ENCODE peak calls at places on chromosomes 2 and 18, in five cellular contexts. H, T, Q, G and K are unnamed samples.

GRCh38 chr2:1588994-1589611 is 155.2 kb downstream of the PXDN start:
- DNase-seq in Q (no peak), H (no peak), T (no peak), G (no peak), K (no peak)

GRCh38 chr18:10035306-10035991 is 121.6 kb downstream of the VAPA start:
- DNase-seq in T (no peak), H (peak; percentile 11), Q (peak; percentile 74), G (no peak), K (no peak)

GRCh38 chr2:725464-725863 is 48.3 kb upstream of the TMEM18 start:
- DNase-seq in G (no peak), T (no peak), Q (no peak), H (no peak), K (no peak)

GRCh38 chr2:176081993-176082884 is 1.5 kb downstream of the EVX2 start:
- DNase-seq in G (no peak), Q (no peak), T (no peak), H (no peak), K (no peak)

GRCh38 chr2:205482399-205483065 is 199.8 kb upstream of the NRP2 start:
- DNase-seq in H (no peak), T (no peak), G (no peak), Q (no peak), K (no peak)

GRCh38 chr2:112959109-112959591 is 18.7 kb upstream of the IL36G start:
- DNase-seq in H (peak; percentile 39), T (peak; percentile 24), Q (no peak), G (no peak), K (no peak)

GRCh38 chr2:174412256-174412655 is 16.7 kb downstream of the SCRN3 start:
- DNase-seq in T (no peak), H (no peak), Q (no peak), G (no peak), K (no peak)

GRCh38 chr2:223668302-223668998 is 66.3 kb upstream of the SCG2 start:
- DNase-seq in T (no peak), H (no peak), Q (peak; percentile 46), G (no peak), K (no peak)

GRCh38 chr2:112181571-112182290 is 43.5 kb downstream of the FBLN7 start:
- DNase-seq in T (no peak), Q (no peak), G (no peak), H (no peak), K (no peak)

GRCh38 chr2:70613510-70613909 is 59.9 kb upstream of the TGFA start:
- DNase-seq in G (no peak), T (no peak), Q (no peak), H (no peak), K (no peak)

GRCh38 chr2:144230452-144231085 is 289.4 kb downstream of the ZEB2 start:
- DNase-seq in T (peak; percentile 23), H (peak; percentile 47), Q (peak; percentile 79), G (no peak), K (peak; percentile 59)

GRCh38 chr18:45457933-45458332 is 157.3 kb upstream of the SLC14A2 start:
- DNase-seq in T (no peak), G (no peak), H (no peak), Q (no peak), K (no peak)

GRCh38 chr18:47870605-47871004 is 59.9 kb downstream of the SMAD2 start:
- DNase-seq in G (no peak), H (peak; percentile 23), T (no peak), Q (no peak), K (no peak)

GRCh38 chr2:85561280-85562212 is at the start of gene GGCX:
- DNase-seq in Q (peak; percentile 98), G (peak; percentile 98), T (peak; percentile 97), H (peak; percentile 96), K (peak; percentile 52)
- TF ChIP-seq CTCF in Q (no peak), G (no peak), T (no peak), H (no peak), K (no peak)

DNA sequence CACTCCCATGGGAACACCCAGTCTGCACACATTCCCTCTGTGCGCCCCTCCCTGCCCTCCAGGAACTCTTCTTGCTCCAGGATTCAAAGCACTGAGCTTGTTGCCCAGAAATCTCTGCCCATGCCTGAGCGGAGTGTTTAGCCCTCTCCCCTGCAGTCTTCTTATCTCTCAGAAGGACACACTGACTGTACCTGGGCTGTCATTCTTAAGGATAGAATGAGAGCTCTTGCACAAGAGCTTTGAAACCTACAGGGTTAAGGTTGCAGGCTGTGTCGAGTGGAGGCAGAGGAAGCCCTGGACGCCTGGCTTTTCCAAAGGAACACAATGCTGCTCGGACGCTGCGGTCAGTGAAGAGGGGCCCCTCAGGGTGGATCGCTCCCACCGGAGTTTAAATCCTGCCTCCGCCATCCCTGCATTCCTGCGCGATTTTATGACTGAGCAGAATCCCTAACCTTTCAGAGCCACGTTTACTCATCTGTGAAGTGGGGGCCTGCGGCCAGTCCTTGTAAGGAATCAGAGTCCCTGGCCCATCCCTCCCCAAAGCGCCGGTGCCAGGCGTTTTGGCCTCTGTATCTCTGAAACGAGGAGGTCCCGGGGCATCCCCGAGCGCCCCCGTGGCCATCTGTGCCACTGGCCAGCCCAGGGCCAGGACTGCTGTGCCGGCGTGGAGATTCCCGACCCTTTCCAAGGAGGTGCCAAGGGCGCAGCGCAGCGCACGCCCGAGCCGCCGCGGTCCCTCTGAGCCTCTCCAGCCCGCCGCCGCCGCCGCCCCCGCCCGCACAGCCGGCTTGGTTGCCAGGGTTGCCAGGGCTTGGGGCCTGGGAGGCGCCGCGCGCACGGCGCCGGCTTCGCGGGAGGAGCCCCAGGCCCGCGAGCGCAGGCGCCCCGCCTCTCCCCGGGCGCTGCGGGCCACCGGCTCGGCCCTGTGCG is 58.9 kb downstream of the FAM168B start:
- DNase-seq in G (no peak), H (no peak), Q (peak; percentile 38), T (no peak), K (no peak)
- H3K4me3 ChIP-seq in G (no peak overlapping the region), H (no peak overlapping the region), Q (peak overlapping the region; percentile 43), T (peak overlapping the region; percentile 55), K (peak overlapping the region; percentile 54)

GRCh38 chr2:153287109-153287801 is 191.3 kb downstream of the RPRM start:
- DNase-seq in G (no peak), Q (no peak), H (peak; percentile 12), T (peak; percentile 47), K (no peak)
- TF ChIP-seq CTCF in G (no peak), Q (no peak), H (peak; percentile 62), T (peak; percentile 34), K (no peak)

GRCh38 chr2:206863721-206864120 is 75.6 kb upstream of the CPO start:
- DNase-seq in G (no peak), H (no peak), Q (peak; percentile 22), T (no peak), K (no peak)

GRCh38 chr2:206863196-206863595 is 76.1 kb upstream of the CPO start:
- DNase-seq in T (no peak), G (no peak), H (no peak), Q (peak; percentile 70), K (no peak)

GRCh38 chr2:206869824-206870495 is 69.4 kb upstream of the CPO start:
- DNase-seq in H (peak; percentile 52), G (no peak), Q (peak; percentile 28), T (no peak), K (no peak)

DNA sequence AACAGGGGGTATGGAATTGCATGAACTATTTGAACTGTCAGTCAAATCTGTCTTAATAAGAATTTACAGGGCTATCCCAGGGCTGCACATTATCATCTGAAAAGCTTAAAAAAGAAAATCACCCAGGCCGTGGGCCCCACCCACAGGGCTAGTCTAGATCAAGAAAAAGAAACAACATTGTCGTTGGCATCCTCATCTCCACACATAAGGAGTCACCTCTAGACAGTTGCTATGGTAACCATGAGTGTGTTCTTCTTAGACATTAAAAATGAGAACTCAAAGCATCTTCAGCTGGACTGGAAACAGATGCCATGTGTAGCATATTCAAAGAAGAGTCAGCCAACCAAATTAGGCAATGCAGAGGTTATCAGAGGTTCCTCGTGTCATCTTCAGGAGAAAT is 72.3 kb upstream of the CPO start:
- DNase-seq in G (no peak), H (no peak), T (no peak), Q (no peak), K (no peak)
- H3K4me3 ChIP-seq in G (no peak overlapping the region), H (no peak overlapping the region), T (no peak overlapping the region), Q (no peak overlapping the region), K (no peak overlapping the region)

DNA sequence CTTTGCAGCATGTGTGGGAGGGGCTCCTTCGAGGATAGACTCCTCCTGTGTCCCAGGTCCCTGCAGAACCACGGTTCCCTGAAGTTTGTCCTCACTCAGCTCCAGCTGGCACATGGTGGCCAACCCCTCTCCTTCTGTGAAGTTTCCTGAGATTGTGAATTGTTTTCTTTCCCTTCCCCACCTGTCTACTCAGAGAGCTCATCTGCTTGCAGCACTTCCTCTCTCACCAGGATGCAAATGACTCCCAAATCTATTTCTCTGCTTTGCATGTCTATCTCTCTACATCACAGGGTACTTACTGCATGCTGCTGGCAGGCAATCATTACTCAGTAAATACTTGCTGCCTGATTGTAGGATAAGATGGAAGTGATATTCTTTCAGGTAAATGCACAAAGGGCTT is 589.5 kb upstream of the KLHL29 start:
- DNase-seq in T (no peak), H (no peak), Q (no peak), G (no peak), K (no peak)
- TF ChIP-seq CTCF in T (no peak), H (no peak), Q (no peak), G (no peak), K (no peak)

GRCh38 chr18:31040982-31041345 is 1.6 kb downstream of the DSC3 start:
- DNase-seq in H (peak; percentile 60), G (no peak), Q (peak; percentile 1), T (no peak), K (no peak)

GRCh38 chr18:31043709-31044108 is 1.2 kb upstream of the DSC3 start:
- DNase-seq in H (no peak), G (no peak), T (no peak), Q (no peak), K (no peak)

GRCh38 chr18:31041346-31042067 is 1.0 kb downstream of the DSC3 start:
- DNase-seq in H (peak; percentile 47), Q (no peak), G (peak; percentile 36), T (no peak), K (no peak)

GRCh38 chr18:31042068-31042390 is 513 bp downstream of the DSC3 start:
- DNase-seq in G (no peak), H (no peak), Q (no peak), T (no peak), K (no peak)

DNA sequence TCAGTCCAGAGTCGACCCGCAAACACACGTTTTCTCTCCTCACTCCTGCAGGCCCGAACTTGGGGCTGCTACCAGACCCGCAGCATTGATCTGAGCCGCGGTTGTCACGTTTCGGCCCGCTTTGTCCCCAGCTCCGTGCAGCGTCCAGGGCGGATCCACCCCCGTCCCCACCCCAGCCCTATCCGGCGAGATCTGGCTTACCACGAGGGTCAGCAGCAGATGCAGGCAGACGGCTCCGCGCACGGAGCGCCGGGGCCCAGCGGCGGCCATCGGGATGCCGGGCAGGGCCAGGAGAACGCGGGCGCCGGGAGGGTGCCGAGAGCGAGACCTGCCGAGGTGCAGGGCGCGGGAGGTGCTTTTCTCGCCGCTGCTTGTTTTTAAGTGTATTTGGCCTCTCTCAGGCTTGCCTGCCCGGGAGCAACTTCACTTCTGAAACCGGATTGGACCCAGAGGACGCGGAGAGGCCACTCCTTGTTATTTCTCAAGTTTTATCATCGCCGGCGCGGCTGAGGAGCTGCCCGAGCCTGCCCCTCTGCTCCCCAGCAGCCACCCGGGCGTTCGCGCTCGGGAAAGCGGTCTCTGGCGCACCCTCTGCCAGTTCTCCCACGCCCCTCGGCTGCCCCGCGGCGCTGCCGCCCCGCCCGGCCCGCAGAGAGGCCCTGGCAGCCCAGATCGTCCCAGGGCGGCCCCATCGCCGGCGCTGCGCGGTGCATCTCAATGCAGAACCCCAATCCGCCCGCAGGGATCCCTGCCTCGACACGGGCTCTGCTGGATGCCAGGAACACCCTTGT is at the start of gene DSC3:
- DNase-seq in H (peak; percentile 61), T (peak; percentile 39), Q (peak; percentile 0), G (peak; percentile 44), K (no peak)
- H3K4me3 ChIP-seq in H (peak within 1 kb of the TSS; percentile 77), T (peak within 1 kb of the TSS; percentile 45), Q (no peak within 1 kb of the TSS), G (peak within 1 kb of the TSS; percentile 4), K (no peak within 1 kb of the TSS)

GRCh38 chr2:188207554-188207953 is 84.1 kb upstream of the GULP1 start:
- DNase-seq in H (no peak), G (no peak), Q (no peak), T (no peak), K (no peak)
- TF ChIP-seq CTCF in H (no peak), G (no peak), Q (no peak), T (no peak), K (no peak)